ENCODE peak calls at places on chromosome 1, in five cellular contexts. F, R, X, I and S are unnamed samples.

GRCh38 chr1:22553991-22554522 is 9.2 kb upstream of the EPHA8 start:
- DNase-seq in X (no peak), R (no peak), F (no peak), I (no peak), S (no peak)

GRCh38 chr1:180286417-180286816 is 56.4 kb downstream of the LHX4 start:
- DNase-seq in X (no peak), R (no peak), F (no peak), I (no peak), S (no peak)

GRCh38 chr1:16191916-16192545 is 20.4 kb downstream of the ARHGEF19 start:
- DNase-seq in I (no peak), X (no peak), F (no peak), R (no peak), S (no peak)

GRCh38 chr1:30704271-30704670 is 19.1 kb downstream of the MATN1 start:
- DNase-seq in X (no peak), F (no peak), I (no peak), R (no peak), S (no peak)

GRCh38 chr1:111334169-111334568 is 43.5 kb downstream of the CHIA start:
- DNase-seq in I (no peak), X (peak; percentile 23), F (peak; percentile 45), R (peak; percentile 10), S (no peak)

GRCh38 chr1:119987112-119987511 is 82.3 kb downstream of the NOTCH2 start:
- DNase-seq in F (peak; percentile 96), X (peak; percentile 81), R (peak; percentile 41), I (no peak), S (no peak)

GRCh38 chr1:55443175-55443933 is 228.2 kb upstream of the USP24 start:
- DNase-seq in F (peak; percentile 75), X (peak; percentile 99), R (peak; percentile 95), I (peak; percentile 98), S (no peak)

GRCh38 chr1:248631354-248632041 is 3.4 kb downstream of the OR2T11 start:
- DNase-seq in R (no peak), F (peak; percentile 26), I (no peak), X (no peak), S (no peak)

GRCh38 chr1:35369922-35370671 is 101.6 kb downstream of the ZMYM4 start:
- DNase-seq in X (peak; percentile 27), R (peak; percentile 69), F (no peak), I (no peak), S (no peak)

GRCh38 chr1:54249798-54250497 is 50.0 kb downstream of the MRPL37 start:
- DNase-seq in F (no peak), R (no peak), X (no peak), I (no peak), S (no peak)

DNA sequence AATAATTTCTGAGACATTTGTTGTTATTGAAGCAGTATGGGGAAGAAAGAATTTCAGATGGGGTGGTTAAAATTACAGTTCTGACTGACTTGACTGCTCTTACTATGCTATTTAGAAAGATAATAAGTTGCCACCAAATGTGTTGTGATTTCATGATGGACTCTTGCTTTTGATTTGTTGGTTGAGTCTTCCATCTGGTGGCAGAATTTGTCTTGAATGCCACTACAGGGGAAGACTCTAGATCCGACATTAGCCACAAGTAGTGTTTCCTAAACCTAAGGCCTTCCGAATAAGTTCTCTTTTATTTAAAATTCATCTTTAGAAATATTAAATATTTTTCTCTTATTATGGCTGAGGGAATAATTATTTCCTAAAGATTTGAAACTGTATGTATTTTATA is 190.9 kb upstream of the ADGRL4 start:
- DNase-seq in X (no peak), R (no peak), I (no peak), F (peak; percentile 39), S (no peak)
- TF ChIP-seq CTCF in X (peak; percentile 35), R (peak; percentile 15), I (peak; percentile 55), F (peak; percentile 12), S (peak; percentile 62)

GRCh38 chr1:202656951-202657646 is 53.2 kb downstream of the SYT2 start:
- DNase-seq in R (peak; percentile 15), F (peak; percentile 22), I (no peak), X (no peak), S (no peak)
- TF ChIP-seq CTCF in R (peak; percentile 8), F (peak; percentile 6), I (no peak), X (peak; percentile 23), S (no peak)

DNA sequence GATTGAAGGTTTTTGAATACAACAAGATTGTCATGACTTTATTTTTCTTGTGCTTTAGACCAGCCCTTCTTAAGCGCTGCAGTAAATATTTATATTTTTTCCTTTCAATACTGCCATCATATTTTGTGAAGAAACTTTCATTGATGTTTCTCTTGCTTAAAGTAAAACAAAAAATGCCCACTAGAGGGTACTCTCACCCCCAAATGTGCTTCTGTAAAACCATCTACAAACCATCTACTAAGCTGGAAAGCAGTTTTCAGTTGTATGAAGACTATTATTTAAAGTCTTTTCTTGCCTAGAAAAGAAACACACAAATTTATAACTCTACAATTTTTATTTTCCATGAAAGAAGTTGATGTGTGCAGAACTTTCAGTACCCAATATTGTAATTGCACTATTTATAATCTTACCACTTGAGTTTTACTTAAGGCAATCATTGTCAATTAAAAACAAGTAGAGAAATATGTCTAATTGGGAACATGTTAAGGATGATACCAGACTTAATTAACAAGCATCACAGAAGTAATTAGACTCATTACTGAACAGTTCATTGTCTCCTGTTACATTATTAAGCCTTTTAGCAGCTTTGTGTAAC is 10.7 kb downstream of the LEPR start:
- DNase-seq in X (no peak), I (no peak), R (no peak), F (no peak), S (no peak)
- TF ChIP-seq CTCF in X (peak; percentile 51), I (peak; percentile 73), R (peak; percentile 43), F (peak; percentile 27), S (peak; percentile 76)

GRCh38 chr1:71980543-71980942 is 301.8 kb downstream of the NEGR1 start:
- DNase-seq in I (no peak), X (no peak), R (no peak), F (no peak), S (no peak)

DNA sequence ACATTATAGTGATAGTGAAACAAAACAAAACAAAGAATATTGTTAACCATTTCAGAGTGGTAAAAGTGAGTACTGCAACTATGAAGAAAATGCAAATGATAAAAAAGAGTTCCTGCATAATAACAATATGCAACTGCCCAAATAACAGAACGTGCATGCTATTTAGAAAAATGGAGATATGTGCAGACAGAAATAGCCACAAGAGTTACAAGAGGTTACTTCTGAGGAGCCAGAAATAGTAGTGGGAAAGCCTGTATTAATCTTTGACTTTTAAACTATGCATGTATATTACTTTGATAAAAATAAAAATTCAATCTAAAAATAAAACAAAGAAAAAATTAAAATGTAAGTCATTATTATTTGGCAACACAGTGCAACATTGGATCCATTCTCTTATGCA is 302.4 kb downstream of the NEGR1 start:
- DNase-seq in F (no peak), I (no peak), R (no peak), X (no peak), S (no peak)
- TF ChIP-seq CTCF in F (no peak), I (no peak), R (no peak), X (no peak), S (no peak)

GRCh38 chr1:245512181-245512888 is 357.6 kb downstream of the KIF26B start:
- DNase-seq in I (no peak), F (no peak), R (no peak), X (no peak), S (no peak)

GRCh38 chr1:245512980-245513578 is 358.3 kb downstream of the KIF26B start:
- DNase-seq in I (no peak), R (no peak), X (no peak), F (no peak), S (no peak)

GRCh38 chr1:245520611-245521010 is 365.8 kb downstream of the KIF26B start:
- DNase-seq in R (no peak), X (no peak), F (no peak), I (no peak), S (no peak)

DNA sequence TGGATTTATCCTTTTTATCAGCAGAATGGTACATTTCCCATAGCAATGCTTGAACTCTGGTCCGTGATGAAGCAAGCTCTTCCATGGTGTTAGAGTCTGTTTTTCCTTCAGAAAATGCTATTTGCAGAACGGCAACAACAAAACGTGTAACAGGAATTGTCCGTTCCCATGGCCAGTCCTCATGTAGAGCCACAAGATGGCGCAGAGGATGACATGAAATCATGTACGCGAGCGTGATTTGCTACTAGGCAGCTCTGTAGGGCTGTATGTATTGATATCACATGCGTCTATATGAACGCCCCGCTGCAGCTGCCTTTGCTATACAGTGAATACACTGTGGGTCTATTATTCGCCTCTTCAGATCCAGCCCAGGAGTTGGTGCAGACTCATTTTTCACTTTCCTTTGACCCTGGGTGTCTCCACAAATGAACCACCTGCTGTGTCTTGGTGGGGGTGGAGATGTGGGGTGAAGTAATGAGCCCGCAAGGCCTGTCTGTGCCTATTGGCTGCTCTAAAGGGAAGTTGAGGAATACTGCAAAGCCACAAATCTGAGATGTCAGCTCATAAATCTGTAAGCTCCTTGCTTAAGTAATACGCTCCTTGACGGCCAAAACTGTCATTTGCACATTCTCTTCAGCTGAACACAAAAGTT is 361.5 kb downstream of the KIF26B start:
- DNase-seq in I (no peak), X (no peak), R (no peak), F (no peak), S (no peak)
- TF ChIP-seq CTCF in I (no peak), X (no peak), R (peak; percentile 20), F (no peak), S (no peak)

GRCh38 chr1:84672080-84672735 is 18.1 kb downstream of the SSX2IP start:
- DNase-seq in R (no peak), X (no peak), F (no peak), I (no peak), S (no peak)

GRCh38 chr1:84674021-84674420 is 16.2 kb downstream of the SSX2IP start:
- DNase-seq in X (no peak), R (no peak), I (no peak), F (no peak), S (no peak)

GRCh38 chr1:84665703-84666317 is 24.5 kb downstream of the SSX2IP start:
- DNase-seq in I (no peak), X (peak; percentile 24), F (no peak), R (no peak), S (no peak)

GRCh38 chr1:84669831-84670230 is 20.4 kb downstream of the SSX2IP start:
- DNase-seq in F (peak; percentile 43), X (no peak), I (no peak), R (no peak), S (no peak)

GRCh38 chr1:84668185-84668584 is 22.1 kb downstream of the SSX2IP start:
- DNase-seq in R (no peak), I (no peak), X (no peak), F (peak; percentile 30), S (no peak)
- TF ChIP-seq CTCF in R (peak; percentile 33), I (peak; percentile 56), X (peak; percentile 20), F (peak; percentile 15), S (no peak)

GRCh38 chr1:207256869-207257268 is 64.6 kb upstream of the CD55 start:
- DNase-seq in R (no peak), X (no peak), I (no peak), F (no peak), S (no peak)

GRCh38 chr1:207261971-207262370 is 59.5 kb upstream of the CD55 start:
- DNase-seq in F (peak; percentile 38), I (no peak), R (no peak), X (no peak), S (no peak)

GRCh38 chr1:207264663-207265270 is 56.7 kb upstream of the CD55 start:
- DNase-seq in I (no peak), F (no peak), X (no peak), R (no peak), S (no peak)

DNA sequence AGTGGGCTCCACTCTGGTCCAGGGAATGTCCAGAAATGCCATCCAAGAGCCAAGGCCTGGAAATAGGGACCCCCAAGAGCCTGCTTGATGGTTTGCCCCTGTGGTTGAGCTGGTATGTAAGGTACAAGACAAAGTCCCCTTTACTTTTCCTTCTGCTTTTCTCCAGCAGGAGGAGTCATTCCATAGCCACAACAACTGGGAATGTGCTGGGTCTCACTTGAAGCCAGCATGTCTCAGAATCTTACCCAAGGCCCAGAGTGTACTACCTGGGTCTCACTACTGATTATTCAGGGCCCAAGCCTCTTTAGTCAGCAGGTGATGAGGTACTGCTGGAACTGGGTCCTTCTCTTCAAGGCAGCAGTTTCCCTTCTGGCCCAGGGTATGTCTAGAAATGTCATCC is 62.1 kb upstream of the CD55 start:
- DNase-seq in R (peak; percentile 17), X (peak; percentile 5), I (no peak), F (peak; percentile 44), S (no peak)
- TF ChIP-seq CTCF in R (peak; percentile 51), X (peak; percentile 66), I (peak; percentile 38), F (peak; percentile 60), S (no peak)